ENCODE peak calls at places on chromosomes 3 and 15, in five cellular contexts. Y is iPS-NIHi11, Z is fibroblast of the aortic adventitia, H is thoracic aorta, A is mucosa of gallbladder. X is an unnamed sample.

GRCh38 chr15:89971592-89971997 is 29.5 kb upstream of the ZNF710 start:
- DNase-seq in Y (peak; percentile 87), A (peak; percentile 52), Z (peak; percentile 48), H (no peak), X (peak; percentile 54)

GRCh38 chr15:68176601-68177000 is 28.5 kb downstream of the CALML4 start:
- DNase-seq in H (no peak), A (no peak), Y (no peak), Z (peak; percentile 67), X (no peak)

GRCh38 chr15:86493884-86494283 is 414.2 kb downstream of the AGBL1 start:
- DNase-seq in H (no peak), A (no peak), Y (no peak), Z (no peak), X (no peak)

GRCh38 chr3:44232407-44232806 is 9.3 kb upstream of the TOPAZ1 start:
- DNase-seq in A (no peak), Z (no peak), Y (no peak), H (no peak), X (no peak)

GRCh38 chr15:99967841-99968371 is 234.7 kb upstream of the LYSMD4 start:
- DNase-seq in Y (no peak), H (no peak), Z (no peak), A (no peak), X (peak; percentile 90)

GRCh38 chr3:30658328-30659052 is 52.1 kb downstream of the TGFBR2 start:
- DNase-seq in H (no peak), A (no peak), Z (peak; percentile 80), Y (no peak), X (no peak)

GRCh38 chr15:31347067-31347975 is 20.7 kb downstream of the KLF13 start:
- DNase-seq in H (no peak), A (no peak), Z (no peak), Y (no peak), X (no peak)

GRCh38 chr3:100656945-100657344 is 47.5 kb downstream of the ADGRG7 start:
- DNase-seq in Z (no peak), Y (no peak), H (no peak), A (no peak), X (no peak)

GRCh38 chr3:169678122-169678521 is 14.6 kb upstream of the MECOM start:
- DNase-seq in Y (no peak), A (no peak), Z (no peak), H (no peak), X (no peak)

GRCh38 chr3:130816873-130817445 is 70.3 kb upstream of the PIK3R4 start:
- DNase-seq in Y (no peak), Z (no peak), H (no peak), A (no peak), X (no peak)

GRCh38 chr3:192917508-192918274 is at the start of gene MB21D2:
- DNase-seq in Z (peak; percentile 88), A (peak; percentile 69), H (peak; percentile 40), Y (peak; percentile 86), X (peak; percentile 80)

GRCh38 chr3:126827121-126827520 is 123.1 kb downstream of the CHCHD6 start:
- DNase-seq in Z (peak; percentile 90), A (no peak), Y (no peak), H (no peak), X (no peak)

GRCh38 chr15:96119734-96120133 is 210.8 kb upstream of the NR2F2 start:
- DNase-seq in A (no peak), H (no peak), Z (no peak), Y (no peak), X (no peak)

GRCh38 chr3:133209871-133210550 is 171.8 kb downstream of the TMEM108 start:
- DNase-seq in Z (peak; percentile 14), A (no peak), H (no peak), Y (no peak), X (no peak)

GRCh38 chr3:126550488-126551051 is 8.2 kb downstream of the C3orf22 start:
- DNase-seq in A (no peak), H (no peak), Y (no peak), Z (no peak), X (peak; percentile 16)

GRCh38 chr15:70632981-70633380 is 130.4 kb downstream of the UACA start:
- DNase-seq in A (no peak), Z (no peak), H (no peak), Y (peak; percentile 48), X (no peak)

GRCh38 chr15:71697999-71698398 is 112.4 kb upstream of the NR2E3 start:
- DNase-seq in Y (no peak), Z (no peak), A (no peak), H (no peak), X (no peak)

GRCh38 chr15:70199601-70200000 is 101.9 kb upstream of the TLE3 start:
- DNase-seq in A (no peak), Z (no peak), Y (no peak), H (no peak), X (no peak)

GRCh38 chr3:134494539-134494938 is 8.7 kb downstream of the CEP63 start:
- DNase-seq in H (no peak), Z (peak; percentile 33), Y (no peak), A (no peak), X (no peak)

GRCh38 chr15:51475736-51476135 is 134.3 kb downstream of the GLDN start:
- DNase-seq in A (no peak), Z (no peak), Y (no peak), H (no peak), X (no peak)

GRCh38 chr3:115085197-115085865 is 61.8 kb downstream of the ZBTB20 start:
- DNase-seq in Y (no peak), H (no peak), A (no peak), Z (peak; percentile 26), X (no peak)

GRCh38 chr15:71802770-71803169 is 7.6 kb upstream of the NR2E3 start:
- DNase-seq in Z (no peak), Y (peak; percentile 62), H (no peak), A (no peak), X (no peak)

GRCh38 chr3:80232760-80233159 is 465.0 kb upstream of the ROBO1 start:
- DNase-seq in A (no peak), H (no peak), Z (peak; percentile 82), Y (peak; percentile 7), X (peak; percentile 49)

GRCh38 chr15:74428442-74428787 is 5.3 kb downstream of the SEMA7A start:
- DNase-seq in Z (no peak), A (no peak), H (no peak), Y (no peak), X (no peak)

GRCh38 chr3:127482216-127483004 is 108.1 kb downstream of the TPRA1 start:
- DNase-seq in H (no peak), Z (peak; percentile 9), Y (no peak), A (no peak), X (peak; percentile 58)

GRCh38 chr3:160982497-160982896 is 122.7 kb downstream of the B3GALNT1 start:
- DNase-seq in A (no peak), H (no peak), Y (no peak), Z (no peak), X (no peak)

GRCh38 chr3:65948833-65949573 is 89.7 kb downstream of the MAGI1 start:
- DNase-seq in Y (no peak), H (no peak), Z (no peak), A (no peak), X (no peak)

GRCh38 chr3:156694536-156694935 is 20.1 kb downstream of the TIPARP start:
- DNase-seq in Z (no peak), Y (no peak), H (no peak), A (no peak), X (no peak)

GRCh38 chr3:73255609-73256029 is 194.2 kb downstream of the EBLN2 start:
- DNase-seq in Y (no peak), H (no peak), A (peak; percentile 50), Z (peak; percentile 87), X (no peak)

GRCh38 chr3:86793786-86794185 is 197.2 kb downstream of the VGLL3 start:
- DNase-seq in Z (peak; percentile 93), Y (peak; percentile 30), H (no peak), A (no peak), X (no peak)

GRCh38 chr3:134364061-134364935 is 9.9 kb downstream of the AMOTL2 start:
- DNase-seq in Z (peak; percentile 98), H (peak; percentile 85), A (peak; percentile 95), Y (peak; percentile 93), X (peak; percentile 98)

GRCh38 chr3:77467702-77468407 is 428.0 kb downstream of the ROBO2 start:
- DNase-seq in Z (no peak), H (no peak), A (peak; percentile 89), Y (no peak), X (no peak)

GRCh38 chr3:50381315-50381714 is 22.0 kb upstream of the TMEM115 start:
- DNase-seq in A (no peak), H (no peak), Z (no peak), Y (no peak), X (no peak)

GRCh38 chr3:129560269-129560787 is 17.4 kb downstream of the H1-8 start:
- DNase-seq in Y (no peak), A (no peak), H (no peak), Z (peak; percentile 76), X (peak; percentile 79)

GRCh38 chr15:69489101-69489571 is 36.5 kb downstream of the RPLP1 start:
- DNase-seq in H (no peak), A (no peak), Y (no peak), Z (peak; percentile 59), X (no peak)

GRCh38 chr3:175432338-175433025 is 573.3 kb downstream of the NAALADL2 start:
- DNase-seq in Z (peak; percentile 69), A (no peak), Y (no peak), H (no peak), X (no peak)

X was measured in adrenal gland.